ENCODE peak calls at places on chromosomes 11 and 22, in eight cellular contexts. X is OCI-LY7, J is fibroblast of mammary gland, Y is foreskin fibroblast, S is B cell, Q is brain microvascular endothelial cell, K is LNCaP clone FGC, Z is psoas muscle. L is an unnamed sample.

GRCh38 chr11:134527382-134528243 is 115.6 kb upstream of the B3GAT1 start:
- DNase-seq in X (no peak), J (no peak), Y (no peak), S (no peak), Q (no peak), K (peak), Z (no peak), L (no peak)

GRCh38 chr11:33670250-33671011 is 30.2 kb downstream of the C11orf91 start:
- DNase-seq in X (no peak), J (peak), Y (peak), S (no peak), Q (peak), K (no peak), Z (no peak), L (no peak)

GRCh38 chr11:63769044-63769718 is 606 bp upstream of the ZFTA start:
- DNase-seq in X (peak), J (peak), Y (no peak), S (no peak), Q (no peak), K (no peak), Z (peak), L (no peak)

GRCh38 chr11:114796954-114797721 is 118.8 kb downstream of the NXPE2 start:
- DNase-seq in X (no peak), J (no peak), Y (no peak), S (no peak), Q (no peak), K (no peak), Z (peak), L (no peak)

GRCh38 chr11:72058416-72059034 is 21.8 kb downstream of the NUMA1 start:
- DNase-seq in X (no peak), J (no peak), Y (no peak), S (no peak), Q (peak), K (no peak), Z (no peak), L (no peak)

GRCh38 chr22:23844739-23845202 is 6.0 kb upstream of the DERL3 start:
- DNase-seq in X (no peak), J (no peak), Y (no peak), S (no peak), Q (no peak), K (no peak), Z (no peak), L (no peak)

GRCh38 chr11:1196516-1197391 is 26.1 kb upstream of the MUC5B start:
- DNase-seq in X (no peak), J (no peak), Y (no peak), S (peak), Q (no peak), K (no peak), Z (peak), L (no peak)

GRCh38 chr11:34744511-34744910 is 123.6 kb downstream of the EHF start:
- DNase-seq in X (no peak), J (peak), Y (no peak), S (no peak), Q (no peak), K (no peak), Z (no peak), L (no peak)

GRCh38 chr11:90656171-90656570 is 433.3 kb upstream of the CHORDC1 start:
- DNase-seq in X (no peak), J (no peak), Y (no peak), S (no peak), Q (no peak), K (no peak), Z (no peak), L (no peak)

GRCh38 chr11:109029927-109030326 is 365.1 kb downstream of the DDX10 start:
- DNase-seq in X (no peak), J (no peak), Y (no peak), S (no peak), Q (no peak), K (no peak), Z (no peak), L (no peak)

GRCh38 chr11:15663778-15664218 is 549.1 kb downstream of the INSC start:
- DNase-seq in X (no peak), J (no peak), Y (no peak), S (no peak), Q (no peak), K (no peak), Z (no peak), L (no peak)

GRCh38 chr22:47031628-47031915 is 269.1 kb downstream of the TBC1D22A start:
- DNase-seq in X (no peak), J (no peak), Y (no peak), S (no peak), Q (no peak), K (no peak), Z (no peak), L (no peak)

GRCh38 chr11:70566768-70567530 is 168.6 kb downstream of the CTTN start:
- DNase-seq in X (no peak), J (no peak), Y (no peak), S (no peak), Q (no peak), K (no peak), Z (peak), L (no peak)

GRCh38 chr11:57210731-57211335 is 26.2 kb downstream of the APLNR start:
- DNase-seq in X (no peak), J (no peak), Y (no peak), S (no peak), Q (no peak), K (no peak), Z (no peak), L (no peak)

GRCh38 chr11:60981515-60981914 is 10.0 kb downstream of the CD6 start:
- DNase-seq in X (no peak), J (no peak), Y (no peak), S (no peak), Q (no peak), K (no peak), Z (no peak), L (no peak)

GRCh38 chr11:14583252-14584105 is 60.1 kb upstream of the PDE3B start:
- DNase-seq in X (no peak), J (no peak), Y (no peak), S (no peak), Q (no peak), K (no peak), Z (no peak), L (no peak)

GRCh38 chr11:133747409-133747808 is 97.9 kb downstream of the SPATA19 start:
- DNase-seq in X (no peak), J (no peak), Y (no peak), S (no peak), Q (no peak), K (no peak), Z (no peak), L (no peak)

GRCh38 chr11:104650234-104650633 is 248.0 kb downstream of the CASP12 start:
- DNase-seq in X (peak), J (peak), Y (no peak), S (no peak), Q (no peak), K (no peak), Z (no peak), L (no peak)

GRCh38 chr11:23540101-23540561 is 679.9 kb upstream of the CCDC179 start:
- DNase-seq in X (peak), J (peak), Y (peak), S (no peak), Q (peak), K (no peak), Z (no peak), L (peak)

GRCh38 chr11:9784602-9785315 is 120.9 kb downstream of the SWAP70 start:
- DNase-seq in X (no peak), J (no peak), Y (no peak), S (no peak), Q (no peak), K (no peak), Z (no peak), L (no peak)

GRCh38 chr11:75270896-75271415 is 30.4 kb downstream of the TPBGL start:
- DNase-seq in X (peak), J (peak), Y (no peak), S (peak), Q (no peak), K (no peak), Z (no peak), L (no peak)

GRCh38 chr11:73012121-73012863 is 129.8 kb downstream of the FCHSD2 start:
- DNase-seq in X (no peak), J (peak), Y (peak), S (no peak), Q (peak), K (no peak), Z (no peak), L (no peak)

GRCh38 chr11:27174026-27174425 is 133.4 kb downstream of the BBOX1 start:
- DNase-seq in X (no peak), J (no peak), Y (no peak), S (no peak), Q (no peak), K (peak), Z (no peak), L (no peak)

GRCh38 chr11:72828081-72828567 is 13.9 kb downstream of the ATG16L2 start:
- DNase-seq in X (no peak), J (peak), Y (peak), S (no peak), Q (no peak), K (no peak), Z (no peak), L (no peak)

GRCh38 chr22:32753591-32753990 is 47.9 kb upstream of the TIMP3 start:
- DNase-seq in X (no peak), J (no peak), Y (no peak), S (no peak), Q (no peak), K (no peak), Z (no peak), L (no peak)

GRCh38 chr11:31690041-31690440 is 121.1 kb downstream of the PAX6 start:
- DNase-seq in X (no peak), J (peak), Y (peak), S (no peak), Q (no peak), K (no peak), Z (no peak), L (no peak)

GRCh38 chr22:41951898-41952474 is at the start of gene SMIM45:
- DNase-seq in X (peak), J (no peak), Y (no peak), S (peak), Q (no peak), K (no peak), Z (no peak), L (no peak)

GRCh38 chr11:83054904-83055380 is 16.8 kb downstream of the RAB30 start:
- DNase-seq in X (peak), J (no peak), Y (no peak), S (no peak), Q (no peak), K (peak), Z (no peak), L (no peak)

GRCh38 chr22:28116261-28116673 is 197.2 kb upstream of the PITPNB start:
- DNase-seq in X (no peak), J (peak), Y (peak), S (no peak), Q (peak), K (no peak), Z (peak), L (no peak)

GRCh38 chr22:50305658-50306566 is 1.5 kb downstream of the PLXNB2 start:
- DNase-seq in X (no peak), J (peak), Y (peak), S (no peak), Q (peak), K (peak), Z (peak), L (no peak)

GRCh38 chr22:29393019-29393608 is 4.7 kb upstream of the AP1B1 start:
- DNase-seq in X (peak), J (no peak), Y (no peak), S (no peak), Q (no peak), K (no peak), Z (no peak), L (no peak)

GRCh38 chr11:115502636-115503082 is 1.6 kb downstream of the CADM1 start:
- DNase-seq in X (no peak), J (no peak), Y (no peak), S (no peak), Q (no peak), K (no peak), Z (peak), L (no peak)

GRCh38 chr11:88402192-88402715 is 64.7 kb upstream of the CTSC start:
- DNase-seq in X (no peak), J (peak), Y (peak), S (no peak), Q (peak), K (no peak), Z (no peak), L (no peak)

GRCh38 chr22:38271927-38272372 is 860 bp downstream of the TMEM184B start:
- DNase-seq in X (no peak), J (no peak), Y (no peak), S (no peak), Q (no peak), K (no peak), Z (no peak), L (no peak)

GRCh38 chr11:74311352-74311926 is at the start of gene P4HA3:
- DNase-seq in X (no peak), J (peak), Y (peak), S (no peak), Q (peak), K (no peak), Z (peak), L (no peak)

GRCh38 chr11:43578346-43579170 is 102.0 kb upstream of the HSD17B12 start:
- DNase-seq in X (no peak), J (peak), Y (peak), S (no peak), Q (peak), K (no peak), Z (no peak), L (no peak)

GRCh38 chr11:103480421-103480820 is 371.2 kb downstream of the DYNC2H1 start:
- DNase-seq in X (no peak), J (no peak), Y (no peak), S (no peak), Q (no peak), K (no peak), Z (no peak), L (no peak)

GRCh38 chr11:117071344-117071787 is 26.9 kb downstream of the SIK3 start:
- DNase-seq in X (no peak), J (peak), Y (no peak), S (no peak), Q (peak), K (peak), Z (peak), L (no peak)

GRCh38 chr11:117064275-117064674 is 34.0 kb downstream of the SIK3 start:
- DNase-seq in X (no peak), J (peak), Y (peak), S (no peak), Q (peak), K (no peak), Z (no peak), L (no peak)

GRCh38 chr11:117070016-117070415 is 28.2 kb downstream of the SIK3 start:
- DNase-seq in X (no peak), J (peak), Y (no peak), S (no peak), Q (no peak), K (no peak), Z (no peak), L (no peak)

GRCh38 chr11:117068303-117068860 is 29.8 kb downstream of the SIK3 start:
- DNase-seq in X (no peak), J (no peak), Y (no peak), S (no peak), Q (no peak), K (no peak), Z (no peak), L (no peak)

DNA sequence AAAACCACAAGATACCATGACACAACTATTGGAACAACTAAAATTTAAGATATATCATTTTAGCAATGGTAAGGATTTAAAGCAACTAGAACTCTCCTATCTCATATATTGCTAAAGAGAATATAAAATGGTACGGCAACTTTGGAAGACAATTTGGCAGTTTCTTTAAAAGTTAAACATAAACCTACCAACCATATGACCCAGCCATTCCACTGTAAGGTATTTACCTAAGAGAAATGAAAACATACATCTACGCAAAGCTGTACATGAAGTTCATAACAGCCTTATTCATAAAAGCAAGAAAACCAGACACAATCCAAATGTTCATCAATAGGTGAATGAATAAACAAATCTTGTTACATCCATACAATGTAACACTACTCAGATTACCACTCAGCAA is 31.3 kb downstream of the SIK3 start:
- DNase-seq in X (no peak), J (no peak), Y (no peak), S (no peak), Q (no peak), K (no peak), Z (no peak), L (no peak)
- TF ChIP-seq CTCF in X (no peak), J (no peak), Y (no peak), S (no peak), Q (no peak), K (no peak), Z (no peak), L (no peak)

DNA sequence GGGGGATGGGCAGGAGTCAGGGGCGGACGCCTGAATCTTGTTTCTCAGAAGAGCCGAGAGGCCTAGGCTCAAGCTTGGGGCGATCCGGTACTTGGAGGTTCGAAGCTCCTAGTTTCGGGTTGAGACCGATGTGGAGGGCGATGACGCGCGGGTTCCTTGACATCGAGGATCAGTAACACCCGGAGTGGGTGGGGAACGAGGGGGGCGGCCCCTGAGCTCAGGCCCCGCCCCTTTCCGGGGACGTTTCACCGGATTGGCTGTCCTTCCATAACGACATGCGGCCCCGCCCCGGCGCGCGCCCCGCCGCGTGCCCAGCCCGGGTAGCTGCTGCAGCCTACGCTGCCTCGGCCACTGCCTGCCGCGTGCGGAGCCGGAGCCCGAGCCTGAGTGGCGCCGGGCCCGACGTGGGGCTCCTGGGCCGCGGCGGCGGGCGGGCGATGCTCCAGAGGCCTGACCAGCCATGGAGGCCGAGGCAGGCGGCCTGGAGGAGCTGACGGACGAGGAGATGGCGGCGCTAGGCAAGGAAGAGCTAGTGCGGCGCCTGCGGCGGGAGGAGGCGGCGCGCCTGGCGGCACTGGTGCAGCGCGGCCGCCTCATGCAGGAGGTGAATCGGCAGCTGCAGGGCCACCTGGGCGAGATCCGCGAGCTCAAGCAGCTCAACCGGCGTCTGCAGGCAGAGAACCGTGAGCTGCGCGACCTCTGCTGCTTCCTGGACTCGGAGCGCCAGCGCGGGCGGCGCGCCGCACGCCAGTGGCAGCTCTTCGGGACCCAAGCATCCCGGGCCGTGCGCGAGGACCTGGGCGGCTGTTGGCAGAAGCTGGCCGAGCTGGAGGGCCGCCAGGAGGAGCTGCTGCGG is at the start of gene CCDC85B:
- DNase-seq in X (peak), J (peak), Y (peak), S (peak), Q (peak), K (peak), Z (peak), L (peak)
- TF ChIP-seq CTCF in X (peak), J (no peak), Y (peak), S (peak), Q (peak), K (no peak), Z (no peak), L (no peak)

DNA sequence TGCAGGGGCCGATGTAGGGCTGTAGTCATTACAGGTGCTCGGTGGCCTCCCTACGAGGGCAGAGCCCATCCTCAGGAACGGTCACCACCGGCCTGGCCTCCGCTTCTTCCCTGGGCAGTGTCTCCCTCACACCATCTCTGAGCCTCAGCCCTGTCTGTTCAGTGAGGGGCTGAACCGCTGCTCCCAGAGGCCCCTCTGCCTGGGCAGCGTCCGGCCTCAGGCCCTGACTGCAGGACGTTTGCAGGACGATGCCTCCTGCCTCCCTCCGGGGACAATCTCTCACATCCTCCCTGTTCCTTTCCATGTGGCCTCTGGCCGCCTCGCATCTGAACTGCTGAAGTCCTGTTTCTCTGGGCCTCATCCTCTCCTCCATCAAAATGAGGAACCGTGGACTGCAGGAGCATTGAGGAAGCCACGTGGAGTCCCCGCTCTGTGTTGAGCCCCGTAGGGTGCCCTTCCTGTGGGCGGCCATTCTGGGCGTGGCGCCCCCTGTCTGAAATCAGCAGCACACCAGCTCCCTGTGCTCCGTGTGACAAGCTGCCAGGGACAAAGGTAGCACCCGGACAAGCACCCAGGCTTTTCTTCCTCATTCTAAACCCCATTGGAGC is 933.5 kb downstream of the BRD1 start:
- DNase-seq in X (peak), J (no peak), Y (no peak), S (no peak), Q (no peak), K (no peak), Z (no peak), L (no peak)
- TF ChIP-seq CTCF in X (peak), J (no peak), Y (no peak), S (no peak), Q (no peak), K (peak), Z (no peak), L (no peak)

DNA sequence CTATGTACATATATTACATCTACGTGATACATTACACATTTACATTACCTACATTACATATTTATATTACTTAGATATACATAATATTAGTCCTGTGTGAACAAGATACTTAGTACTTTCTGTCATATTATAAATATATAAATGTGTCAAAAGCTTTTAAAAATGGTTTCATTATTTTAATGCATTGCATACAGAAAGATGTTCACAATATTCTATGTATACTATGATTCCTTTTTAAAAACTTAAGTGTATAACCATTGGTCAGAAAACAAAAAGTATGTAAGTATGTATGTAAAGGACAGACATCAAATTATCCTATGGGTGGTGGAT is 647 bp upstream of the ZW10 start:
- DNase-seq in X (no peak), J (no peak), Y (no peak), S (no peak), Q (no peak), K (no peak), Z (no peak), L (no peak)
- TF ChIP-seq CTCF in X (no peak), J (no peak), Y (no peak), S (peak), Q (no peak), K (no peak), Z (no peak), L (no peak)

GRCh38 chr11:78916759-78917158 is 342.1 kb upstream of the NARS2 start:
- DNase-seq in X (no peak), J (no peak), Y (no peak), S (no peak), Q (no peak), K (no peak), Z (no peak), L (no peak)
- TF ChIP-seq CTCF in X (peak), J (peak), Y (peak), S (no peak), Q (no peak), K (peak), Z (no peak), L (peak)

GRCh38 chr11:62477927-62478326 is 59.1 kb downstream of the SCGB1A1 start:
- DNase-seq in X (no peak), J (no peak), Y (no peak), S (no peak), Q (no peak), K (no peak), Z (no peak), L (no peak)
- TF ChIP-seq CTCF in X (no peak), J (no peak), Y (no peak), S (no peak), Q (no peak), K (no peak), Z (no peak), L (no peak)